ENCODE peak calls at places on chromosomes 13 and 19, in five cellular contexts. Z is Caco-2, R is cardiac fibroblast, T is fibroblast of mammary gland, F is fibroblast of pulmonary artery. K is an unnamed sample.

GRCh38 chr13:97122381-97122996 is 99.6 kb upstream of the MBNL2 start:
- DNase-seq in R (peak), Z (no peak), F (peak), T (peak), K (peak)

GRCh38 chr13:113005076-113005865 is 36.3 kb downstream of the MCF2L start:
- DNase-seq in F (no peak), T (no peak), R (no peak), Z (no peak), K (no peak)

GRCh38 chr13:25588336-25589060 is 216.7 kb downstream of the ATP8A2 start:
- DNase-seq in T (no peak), F (no peak), R (no peak), Z (no peak), K (no peak)

GRCh38 chr19:28694812-28695211 is 518.1 kb downstream of the UQCRFS1 start:
- DNase-seq in F (no peak), Z (no peak), R (no peak), T (no peak), K (no peak)

GRCh38 chr19:45713141-45713540 is 17.6 kb downstream of the FBXO46 start:
- DNase-seq in Z (no peak), R (no peak), T (no peak), F (no peak), K (no peak)

GRCh38 chr13:112725346-112726017 is 35.6 kb downstream of the ATP11A start:
- DNase-seq in R (no peak), F (no peak), T (no peak), Z (no peak), K (peak)

GRCh38 chr13:23466144-23467002 is 32.9 kb upstream of the SACS start:
- DNase-seq in F (peak), R (peak), Z (peak), T (peak), K (peak)

GRCh38 chr19:7903244-7904073 is at the start of gene MAP2K7:
- DNase-seq in T (peak), R (peak), Z (peak), F (peak), K (peak)

GRCh38 chr13:34037636-34038325 is 219.8 kb downstream of the RFC3 start:
- DNase-seq in T (peak), R (no peak), Z (no peak), F (no peak), K (peak)

GRCh38 chr13:48110132-48110868 is 15.4 kb upstream of the MED4 start:
- DNase-seq in F (peak), T (no peak), Z (no peak), R (peak), K (no peak)

GRCh38 chr19:18594824-18595373 is 6.3 kb downstream of the REX1BD start:
- DNase-seq in R (no peak), Z (no peak), T (no peak), F (no peak), K (no peak)

GRCh38 chr13:26941345-26942174 is 181.0 kb upstream of the GPR12 start:
- DNase-seq in Z (peak), F (peak), T (peak), R (peak), K (peak)

GRCh38 chr13:32443111-32443510 is 15.2 kb upstream of the N4BP2L1 start:
- DNase-seq in F (peak), R (peak), T (peak), Z (peak), K (peak)

GRCh38 chr13:43159007-43159406 is 135.6 kb downstream of the DNAJC15 start:
- DNase-seq in T (peak), R (peak), F (peak), Z (peak), K (no peak)

GRCh38 chr19:49849433-49850220 is 1.3 kb upstream of the PTOV1 start:
- DNase-seq in F (no peak), T (no peak), Z (no peak), R (no peak), K (no peak)

GRCh38 chr19:20612711-20613316 is 47.2 kb upstream of the ZNF737 start:
- DNase-seq in T (no peak), R (no peak), F (no peak), Z (no peak), K (no peak)
- H3K4me3 ChIP-seq in T (no peak), R (peak), F (peak), Z (no peak), K (no peak)

DNA sequence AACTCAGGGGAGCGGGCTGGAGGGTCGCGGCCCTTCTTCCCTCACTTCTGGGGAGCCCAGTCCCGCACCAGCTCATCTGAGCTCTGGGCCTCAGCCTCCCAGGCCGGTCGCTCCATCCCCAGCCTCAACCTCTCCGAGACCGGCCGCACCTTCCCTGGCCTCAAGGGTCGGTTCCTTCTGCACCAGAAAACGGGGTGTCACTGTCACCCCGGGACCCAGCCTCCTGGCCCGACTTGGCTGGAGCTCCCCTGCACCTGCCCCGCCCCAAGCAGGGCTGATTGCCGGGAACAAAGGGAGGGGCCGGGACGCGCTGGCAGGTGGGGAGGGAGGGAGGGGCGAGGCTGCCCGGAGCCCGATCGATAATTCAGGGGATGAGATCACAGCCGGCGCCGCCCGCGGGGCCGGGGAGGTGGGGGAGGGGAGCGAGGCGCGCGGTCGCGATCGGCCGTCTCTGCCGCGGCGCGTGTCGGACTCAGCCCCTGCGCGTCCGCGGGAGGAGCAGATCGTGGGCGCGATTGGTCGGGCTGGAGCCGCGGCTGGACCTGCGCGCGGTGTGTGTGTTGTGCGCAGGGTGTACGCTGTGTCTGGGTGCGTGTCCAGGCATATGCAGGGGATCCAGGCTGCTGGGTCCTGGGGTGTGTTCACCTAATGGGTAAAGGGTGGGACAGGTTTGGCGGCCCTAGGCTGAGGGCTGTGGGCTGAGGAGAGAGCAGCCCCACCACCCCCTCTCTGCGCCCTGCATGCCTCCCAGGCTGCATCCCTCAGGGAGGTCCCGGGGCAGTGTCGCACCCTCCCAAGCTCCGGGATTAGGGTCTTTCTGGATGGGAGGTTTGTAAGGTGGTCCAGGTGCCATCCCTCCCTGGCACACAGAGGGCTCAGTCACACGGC is 1.1 kb upstream of the SHC2 start:
- DNase-seq in Z (no peak), R (no peak), F (no peak), T (no peak), K (peak)
- H3K4me3 ChIP-seq in Z (peak), R (no peak), F (no peak), T (no peak), K (peak)

GRCh38 chr19:13951799-13952153 is 533 bp upstream of the DCAF15 start:
- DNase-seq in Z (no peak), T (no peak), F (no peak), R (no peak), K (no peak)
- H3K4me3 ChIP-seq in Z (peak), T (peak), F (peak), R (peak), K (peak)

DNA sequence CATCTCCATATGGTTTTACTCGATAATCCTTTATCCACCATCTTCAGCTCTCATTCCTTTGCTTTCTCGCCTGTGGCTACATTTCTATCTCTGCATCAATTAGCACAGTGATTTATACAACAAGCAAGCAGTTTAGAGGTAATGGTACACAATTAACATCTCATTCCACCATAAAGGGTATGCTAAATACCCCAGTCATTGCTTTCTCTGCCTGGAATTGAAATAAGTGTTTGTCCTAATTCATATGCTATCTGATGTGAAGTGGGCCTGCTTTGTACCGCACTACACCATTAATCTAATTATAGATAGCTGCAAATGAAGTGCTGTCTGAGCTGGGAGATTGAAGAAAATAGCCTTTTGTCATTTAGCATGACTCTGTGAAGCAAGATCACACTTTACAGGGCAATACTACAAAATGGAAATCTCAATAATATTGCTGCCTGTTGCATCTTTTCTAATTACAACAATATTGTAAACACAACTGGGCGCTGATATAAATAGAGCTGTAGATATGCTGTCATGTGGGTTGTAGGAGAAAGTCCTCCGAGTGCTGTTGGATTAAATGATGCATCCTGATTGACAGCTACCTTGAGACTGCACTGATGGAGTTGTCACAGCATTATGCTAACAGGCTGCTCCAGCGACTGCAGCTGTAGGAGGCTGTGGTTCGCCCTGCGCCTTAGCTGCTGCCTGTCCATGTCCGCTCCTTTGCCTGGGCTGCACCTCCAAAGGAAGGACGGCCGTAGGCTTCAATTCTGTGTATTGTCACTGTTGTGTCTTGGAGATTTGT is 78.2 kb downstream of the GGACT start:
- DNase-seq in Z (no peak), F (no peak), R (no peak), T (no peak), K (no peak)
- H3K4me3 ChIP-seq in Z (no peak), F (no peak), R (no peak), T (no peak), K (no peak)

GRCh38 chr13:110305001-110305400 is 2.0 kb downstream of the COL4A1 start:
- DNase-seq in T (peak), R (peak), Z (no peak), F (no peak), K (no peak)
- H3K4me3 ChIP-seq in T (no peak), R (peak), Z (no peak), F (peak), K (peak)

DNA sequence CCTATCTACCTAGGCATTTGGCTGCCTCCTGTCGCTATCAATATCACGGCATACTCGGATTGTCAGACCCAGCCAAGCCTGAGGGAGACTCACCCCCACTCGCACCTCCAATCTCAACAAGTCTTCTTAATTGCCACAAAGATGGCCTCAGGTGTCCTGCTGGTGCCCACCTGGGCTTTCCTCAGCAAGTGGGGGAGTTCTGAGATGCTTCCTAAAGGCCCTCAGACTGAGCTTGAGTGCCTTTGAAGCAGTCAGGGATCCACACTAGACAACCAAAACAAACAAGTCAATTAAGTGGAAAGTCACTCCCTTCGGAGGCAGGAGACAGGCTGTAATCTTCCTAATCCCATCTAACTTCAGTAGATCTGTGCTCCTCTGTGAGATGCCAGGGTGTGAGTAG is 68.4 kb upstream of the SERP2 start:
- DNase-seq in R (no peak), F (no peak), T (no peak), Z (no peak), K (no peak)
- H3K4me3 ChIP-seq in R (no peak), F (no peak), T (no peak), Z (no peak), K (no peak)

K was measured in PC-3.